ENCODE peak calls at places on chromosome 20, in seven cellular contexts. B is GM23248; P is psoas muscle; R is NCI-H1436 treated with DMSO at 0.1 percent for 48 hours; G is CD4-positive, alpha-beta memory T cell; S is RKO; U is transverse colon. H is an unnamed sample.

GRCh38 chr20:19460386-19460785 is 247.9 kb downstream of the SLC24A3 start:
- DNase-seq in B (peak; percentile 40), P (no peak), R (no peak), G (no peak), S (peak; percentile 4), U (no peak), H (no peak)

GRCh38 chr20:48634641-48635040 is 193.2 kb downstream of the PREX1 start:
- DNase-seq in B (no peak), P (no peak), R (no peak), G (no peak), S (no peak), U (no peak), H (no peak)

GRCh38 chr20:17655865-17656489 is 26.1 kb downstream of the RRBP1 start:
- DNase-seq in B (peak; percentile 81), P (no peak), R (no peak), G (no peak), S (peak; percentile 30), U (no peak), H (no peak)

GRCh38 chr20:25220810-25221591 is 25.5 kb downstream of the ENTPD6 start:
- DNase-seq in B (no peak), P (no peak), R (no peak), G (no peak), S (no peak), U (peak; percentile 83), H (peak; percentile 77)

GRCh38 chr20:63911171-63911570 is 16.2 kb downstream of the DNAJC5 start:
- DNase-seq in B (peak; percentile 78), P (peak; percentile 38), R (no peak), G (no peak), S (no peak), U (peak; percentile 83), H (peak; percentile 83)

GRCh38 chr20:45467861-45468260 is 1.7 kb upstream of the WFDC2 start:
- DNase-seq in B (no peak), P (no peak), R (no peak), G (no peak), S (no peak), U (peak; percentile 21), H (peak; percentile 71)

GRCh38 chr20:49278817-49279676 is 1.2 kb upstream of the ZNFX1 start:
- DNase-seq in B (peak; percentile 69), P (no peak), R (no peak), G (no peak), S (peak; percentile 63), U (peak; percentile 27), H (peak; percentile 24)

GRCh38 chr20:3243718-3244358 is 4.8 kb upstream of the SLC4A11 start:
- DNase-seq in B (no peak), P (no peak), R (no peak), G (no peak), S (no peak), U (no peak), H (no peak)

H was measured in colonic mucosa.